ENCODE peak calls at places on chromosomes 12 and 14, in seven cellular contexts. H, R, W, E, J, F and A are unnamed samples.

GRCh38 chr12:113268136-113268535 is 46.9 kb downstream of the TPCN1 start:
- DNase-seq in H (no peak), R (no peak), W (no peak), E (no peak), J (no peak), F (no peak), A (no peak)

GRCh38 chr14:91038439-91038838 is 22.0 kb downstream of the RPS6KA5 start:
- DNase-seq in H (no peak), R (no peak), W (peak), E (no peak), J (no peak), F (peak), A (no peak)

GRCh38 chr12:108606492-108606891 is 8.6 kb upstream of the TMEM119 start:
- DNase-seq in H (no peak), R (no peak), W (no peak), E (no peak), J (no peak), F (no peak), A (no peak)

GRCh38 chr12:41552507-41553047 is 364.5 kb downstream of the PDZRN4 start:
- DNase-seq in H (no peak), R (no peak), W (peak), E (no peak), J (peak), F (no peak), A (no peak)

GRCh38 chr12:51678086-51678724 is 87.2 kb downstream of the SCN8A start:
- DNase-seq in H (no peak), R (peak), W (peak), E (no peak), J (peak), F (peak), A (no peak)

GRCh38 chr12:92538970-92539749 is 163.6 kb upstream of the PLEKHG7 start:
- DNase-seq in H (no peak), R (peak), W (peak), E (no peak), J (peak), F (no peak), A (no peak)

GRCh38 chr12:93742086-93742934 is 65.1 kb downstream of the CRADD start:
- DNase-seq in H (no peak), R (peak), W (peak), E (peak), J (peak), F (peak), A (no peak)

GRCh38 chr14:76112889-76113611 is 38.7 kb upstream of the GPATCH2L start:
- DNase-seq in H (no peak), R (no peak), W (no peak), E (no peak), J (no peak), F (no peak), A (no peak)

GRCh38 chr14:64504310-64504896 is at the start of gene ZBTB1:
- DNase-seq in H (peak), R (peak), W (peak), E (peak), J (peak), F (peak), A (peak)

GRCh38 chr14:95043732-95044462 is 113.4 kb downstream of the DICER1 start:
- DNase-seq in H (no peak), R (no peak), W (peak), E (no peak), J (no peak), F (no peak), A (no peak)

GRCh38 chr12:26606911-26607310 is 226.1 kb downstream of the ITPR2 start:
- DNase-seq in H (no peak), R (no peak), W (no peak), E (no peak), J (no peak), F (no peak), A (no peak)

GRCh38 chr14:97277711-97278110 is 480.5 kb downstream of the VRK1 start:
- DNase-seq in H (no peak), R (no peak), W (no peak), E (no peak), J (no peak), F (no peak), A (no peak)

GRCh38 chr12:67367843-67368242 is 98.7 kb downstream of the CAND1 start:
- DNase-seq in H (no peak), R (no peak), W (no peak), E (no peak), J (peak), F (no peak), A (no peak)

GRCh38 chr12:100895197-100895596 is 100.6 kb downstream of the ANO4 start:
- DNase-seq in H (no peak), R (no peak), W (no peak), E (no peak), J (peak), F (no peak), A (no peak)

GRCh38 chr12:25347716-25348261 is 97.1 kb upstream of the KRAS start:
- DNase-seq in H (no peak), R (no peak), W (no peak), E (no peak), J (no peak), F (no peak), A (no peak)

GRCh38 chr14:36884049-36884448 is 222.4 kb downstream of the PAX9 start:
- DNase-seq in H (no peak), R (no peak), W (no peak), E (no peak), J (no peak), F (no peak), A (no peak)

GRCh38 chr12:57549909-57550627 is at the start of gene KIF5A:
- DNase-seq in H (peak), R (peak), W (no peak), E (peak), J (no peak), F (peak), A (no peak)

GRCh38 chr12:94127239-94128131 is 20.9 kb upstream of the PLXNC1 start:
- DNase-seq in H (no peak), R (no peak), W (no peak), E (no peak), J (no peak), F (no peak), A (no peak)

GRCh38 chr12:65681226-65681625 is 143.1 kb upstream of the HMGA2 start:
- DNase-seq in H (no peak), R (no peak), W (no peak), E (no peak), J (no peak), F (no peak), A (no peak)

GRCh38 chr14:35331605-35332516 is 39.7 kb downstream of the PSMA6 start:
- DNase-seq in H (no peak), R (peak), W (peak), E (no peak), J (peak), F (peak), A (no peak)

GRCh38 chr12:53476769-53477209 is 22.5 kb downstream of the MAP3K12 start:
- DNase-seq in H (no peak), R (no peak), W (peak), E (no peak), J (no peak), F (no peak), A (no peak)

GRCh38 chr12:64051057-64051456 is 171.0 kb downstream of the KICS2 start:
- DNase-seq in H (no peak), R (no peak), W (no peak), E (no peak), J (no peak), F (no peak), A (no peak)

GRCh38 chr14:56131865-56132830 is 13.9 kb downstream of the PELI2 start:
- DNase-seq in H (no peak), R (no peak), W (peak), E (no peak), J (peak), F (no peak), A (no peak)

GRCh38 chr14:59107819-59108218 is 80.6 kb upstream of the DAAM1 start:
- DNase-seq in H (no peak), R (no peak), W (no peak), E (no peak), J (no peak), F (no peak), A (no peak)

GRCh38 chr12:119115296-119115905 is 63.3 kb upstream of the HSPB8 start:
- DNase-seq in H (no peak), R (peak), W (peak), E (peak), J (peak), F (no peak), A (no peak)

GRCh38 chr14:101628471-101628966 is 67.2 kb downstream of the DIO3 start:
- DNase-seq in H (no peak), R (peak), W (peak), E (peak), J (peak), F (peak), A (no peak)

GRCh38 chr12:55996715-55997534 is at the start of gene SUOX:
- DNase-seq in H (peak), R (peak), W (peak), E (peak), J (peak), F (peak), A (peak)

GRCh38 chr12:25585021-25585523 is 32.0 kb upstream of the LMNTD1 start:
- DNase-seq in H (no peak), R (no peak), W (peak), E (no peak), J (no peak), F (peak), A (no peak)

GRCh38 chr12:6471992-6472366 is 1.5 kb upstream of the VAMP1 start:
- DNase-seq in H (no peak), R (no peak), W (peak), E (no peak), J (peak), F (no peak), A (no peak)

GRCh38 chr12:6205144-6205539 is 4.9 kb downstream of the CD9 start:
- DNase-seq in H (no peak), R (no peak), W (no peak), E (no peak), J (no peak), F (no peak), A (no peak)

GRCh38 chr12:79250186-79250585 is 385.6 kb downstream of the SYT1 start:
- DNase-seq in H (no peak), R (no peak), W (peak), E (no peak), J (no peak), F (no peak), A (no peak)

GRCh38 chr12:27289414-27289813 is 43.2 kb upstream of the BMAL2 start:
- DNase-seq in H (no peak), R (no peak), W (no peak), E (no peak), J (no peak), F (no peak), A (no peak)

GRCh38 chr12:75852143-75852542 is 179.4 kb downstream of the PHLDA1 start:
- DNase-seq in H (no peak), R (no peak), W (peak), E (no peak), J (peak), F (no peak), A (no peak)